ENCODE peak calls at places on chromosomes 12 and 14, in eight cellular contexts. S is PC-9, D is K562, Q is fibroblast of lung, E is keratinocyte, A is HCT116, I is GM23248, X is PC-3. L is an unnamed sample.

GRCh38 chr12:129911437-129912049 is 7.7 kb upstream of the TMEM132D start:
- DNase-seq in A (no peak), D (peak), Q (peak), E (no peak), S (no peak), X (peak), I (peak), L (peak)

GRCh38 chr12:62250671-62251608 is 9.3 kb upstream of the USP15 start:
- DNase-seq in E (peak), A (no peak), S (no peak), I (peak), D (peak), Q (peak), X (no peak), L (peak)

GRCh38 chr12:132143328-132144071 is 619 bp downstream of the DDX51 start:
- DNase-seq in Q (no peak), E (no peak), D (no peak), I (peak), A (no peak), S (no peak), X (no peak), L (no peak)

GRCh38 chr12:47082283-47082962 is 2.7 kb upstream of the AMIGO2 start:
- DNase-seq in A (no peak), Q (no peak), E (no peak), D (no peak), I (no peak), X (no peak), S (no peak), L (no peak)

GRCh38 chr12:90622431-90622830 is 332.5 kb downstream of the CCER1 start:
- DNase-seq in A (no peak), I (peak), S (no peak), Q (peak), D (no peak), E (no peak), X (no peak), L (peak)

GRCh38 chr12:29537292-29537691 is 39.8 kb upstream of the OVCH1 start:
- DNase-seq in D (no peak), X (peak), Q (peak), S (peak), E (no peak), I (no peak), A (no peak), L (peak)

GRCh38 chr12:50922820-50923219 is 29.5 kb upstream of the HIGD1C start:
- DNase-seq in X (no peak), A (no peak), E (no peak), Q (no peak), S (no peak), I (peak), D (no peak), L (no peak)

GRCh38 chr14:92441751-92442477 is 71.7 kb upstream of the RIN3 start:
- DNase-seq in I (no peak), A (no peak), D (no peak), E (no peak), X (no peak), S (no peak), Q (no peak), L (no peak)

GRCh38 chr14:100305446-100306255 is 593 bp downstream of the SLC25A29 start:
- DNase-seq in I (peak), E (no peak), Q (peak), X (peak), S (no peak), D (peak), A (no peak), L (no peak)

GRCh38 chr14:96630281-96630680 is 128.1 kb downstream of the PAPOLA start:
- DNase-seq in I (no peak), A (no peak), Q (no peak), E (no peak), D (no peak), X (no peak), S (no peak), L (no peak)

GRCh38 chr14:85565862-85566296 is 35.9 kb downstream of the FLRT2 start:
- DNase-seq in I (peak), S (no peak), X (peak), Q (peak), D (no peak), A (no peak), E (peak), L (peak)

GRCh38 chr12:11879306-11879705 is 191.4 kb upstream of the BCL2L14 start:
- DNase-seq in E (no peak), Q (peak), I (no peak), X (peak), S (no peak), A (no peak), D (no peak), L (peak)

GRCh38 chr12:106096376-106096775 is 42.4 kb downstream of the NUAK1 start:
- DNase-seq in D (no peak), Q (peak), X (no peak), I (peak), E (no peak), A (no peak), S (no peak), L (peak)

GRCh38 chr14:54446201-54446693 is 5.1 kb upstream of the CNIH1 start:
- DNase-seq in X (peak), E (no peak), I (no peak), D (no peak), Q (peak), A (no peak), S (no peak), L (peak)

GRCh38 chr12:114311966-114312365 is 94.0 kb downstream of the TBX5 start:
- DNase-seq in X (no peak), E (no peak), Q (peak), S (no peak), I (peak), D (no peak), A (no peak), L (peak)

GRCh38 chr12:103626498-103626897 is 39.4 kb downstream of the STAB2 start:
- DNase-seq in I (peak), A (no peak), D (no peak), S (no peak), E (no peak), Q (no peak), X (peak), L (no peak)

GRCh38 chr12:102067574-102068258 is 5.9 kb upstream of the WASHC3 start:
- DNase-seq in D (no peak), I (peak), S (no peak), A (no peak), Q (peak), E (no peak), X (no peak), L (peak)

GRCh38 chr12:8899835-8900234 is 14.5 kb upstream of the PHC1 start:
- DNase-seq in S (no peak), A (no peak), X (no peak), I (no peak), Q (no peak), E (no peak), D (no peak), L (no peak)

GRCh38 chr12:28253175-28253641 is 63.0 kb downstream of the CCDC91 start:
- DNase-seq in E (no peak), X (peak), I (peak), Q (peak), A (no peak), D (no peak), S (no peak), L (peak)

GRCh38 chr12:101078144-101078543 is 131.9 kb downstream of the SLC5A8 start:
- DNase-seq in Q (no peak), D (no peak), A (no peak), S (no peak), E (no peak), X (no peak), I (no peak), L (no peak)

GRCh38 chr12:126784328-126784921 is 1482.5 kb upstream of the TMEM132C start:
- DNase-seq in E (no peak), Q (peak), D (peak), I (peak), A (peak), X (peak), S (no peak), L (peak)

GRCh38 chr12:46187023-46187422 is 81.8 kb downstream of the SLC38A1 start:
- DNase-seq in S (no peak), I (peak), X (peak), A (no peak), D (no peak), E (no peak), Q (peak), L (peak)

GRCh38 chr14:76705214-76705613 is 56.1 kb upstream of the VASH1 start:
- DNase-seq in I (no peak), D (no peak), S (no peak), Q (no peak), X (no peak), E (no peak), A (no peak), L (no peak)

GRCh38 chr12:130787445-130788410 is 51.3 kb downstream of the STX2 start:
- DNase-seq in D (no peak), I (peak), E (no peak), A (no peak), Q (peak), S (no peak), X (no peak), L (peak)

GRCh38 chr14:98323850-98324249 is 948.1 kb downstream of the BCL11B start:
- DNase-seq in I (no peak), E (no peak), D (no peak), A (no peak), S (no peak), X (no peak), Q (peak), L (peak)

GRCh38 chr14:53847057-53847456 is 109.6 kb downstream of the BMP4 start:
- DNase-seq in D (no peak), I (no peak), S (no peak), E (no peak), X (no peak), Q (no peak), A (no peak), L (no peak)

GRCh38 chr14:67436006-67436866 is 24.3 kb upstream of the PLEK2 start:
- DNase-seq in S (no peak), D (peak), X (no peak), A (no peak), E (no peak), Q (no peak), I (peak), L (no peak)

GRCh38 chr12:92021665-92022033 is 124.0 kb downstream of the BTG1 start:
- DNase-seq in Q (no peak), S (no peak), E (no peak), X (peak), D (no peak), I (no peak), A (no peak), L (no peak)

GRCh38 chr12:55727643-55728184 is 1.1 kb downstream of the CD63 start:
- DNase-seq in E (no peak), A (no peak), I (peak), D (peak), S (peak), X (peak), Q (peak), L (no peak)

GRCh38 chr14:99254391-99255009 is 17.5 kb downstream of the BCL11B start:
- DNase-seq in S (no peak), Q (no peak), D (no peak), A (no peak), E (no peak), I (no peak), X (no peak), L (no peak)

GRCh38 chr12:1434296-1434955 is 160.0 kb downstream of the FBXL14 start:
- DNase-seq in Q (no peak), S (no peak), A (no peak), X (no peak), E (no peak), I (no peak), D (no peak), L (no peak)

GRCh38 chr14:104895786-104896642 is 28.7 kb upstream of the PLD4 start:
- DNase-seq in I (peak), A (no peak), X (no peak), Q (no peak), E (no peak), D (no peak), S (no peak), L (no peak)

GRCh38 chr12:12749433-12749832 is 32.3 kb downstream of the CDKN1B start:
- DNase-seq in A (no peak), S (no peak), D (no peak), I (no peak), X (no peak), Q (peak), E (no peak), L (peak)

GRCh38 chr14:51846631-51847488 is 13.6 kb upstream of the GNG2 start:
- DNase-seq in E (no peak), D (no peak), I (no peak), A (no peak), Q (peak), X (no peak), S (no peak), L (peak)

GRCh38 chr14:69535230-69535848 is 39.3 kb downstream of the CCDC177 start:
- DNase-seq in S (no peak), I (peak), X (peak), A (peak), Q (peak), E (no peak), D (peak), L (peak)

GRCh38 chr12:607541-608001 is 55.7 kb downstream of the NINJ2 start:
- DNase-seq in X (peak), E (no peak), A (no peak), I (no peak), S (peak), Q (peak), D (no peak), L (peak)

GRCh38 chr12:102034346-102034745 is 27.4 kb downstream of the WASHC3 start:
- DNase-seq in X (peak), A (no peak), Q (peak), D (no peak), E (no peak), I (peak), S (no peak), L (peak)

GRCh38 chr12:77299910-77300772 is 234.8 kb upstream of the E2F7 start:
- DNase-seq in X (peak), I (peak), S (peak), A (no peak), D (no peak), E (no peak), Q (peak), L (peak)

GRCh38 chr12:124751654-124752355 is 111.9 kb downstream of the SCARB1 start:
- DNase-seq in X (no peak), Q (no peak), D (no peak), S (no peak), I (no peak), A (no peak), E (no peak), L (no peak)

GRCh38 chr12:52036587-52037171 is 14.6 kb upstream of the NR4A1 start:
- DNase-seq in I (peak), S (peak), Q (peak), E (no peak), X (peak), A (no peak), D (peak), L (peak)
- TF ChIP-seq EZH2 in I (no peak), S (no peak), Q (no peak), E (no peak), X (no peak), A (no peak), D (no peak), L (no peak)

DNA sequence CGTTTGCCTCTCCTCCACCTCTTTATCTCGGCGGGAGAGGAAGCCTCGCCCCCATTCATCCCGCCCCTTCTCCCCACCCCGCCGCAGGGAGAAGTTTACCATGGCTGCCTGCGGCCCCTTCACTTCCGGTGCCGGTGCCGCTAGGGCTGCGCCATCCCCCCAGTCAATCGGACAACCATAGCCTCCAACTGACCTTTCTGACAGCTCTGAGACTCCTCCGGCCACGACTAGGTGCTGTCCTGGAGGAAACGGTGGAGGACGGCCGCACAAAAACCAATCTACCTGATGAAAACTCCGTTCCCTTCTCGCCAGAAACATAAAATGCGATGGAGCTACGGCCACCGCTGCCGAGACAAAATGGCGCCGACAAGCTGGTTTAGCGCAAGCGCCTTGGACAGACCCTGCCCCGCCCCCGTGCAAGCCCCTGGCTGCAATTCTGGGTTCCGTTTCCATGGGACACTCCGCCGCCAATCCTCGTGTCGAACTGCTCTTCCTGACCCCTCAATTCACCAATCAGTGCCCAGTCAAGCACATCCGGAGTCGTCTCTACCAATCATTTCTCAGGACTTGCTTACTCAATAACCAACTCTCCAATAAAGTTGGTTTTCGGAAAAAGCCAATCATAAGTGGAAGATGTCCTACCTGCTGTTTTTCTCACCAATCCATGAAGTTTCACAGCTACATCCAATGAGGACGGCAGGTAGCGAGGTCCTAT is 436 bp upstream of the ARID4A start:
- DNase-seq in S (peak), A (peak), I (peak), X (peak), Q (peak), D (peak), E (peak), L (peak)
- TF ChIP-seq EZH2 in S (no peak), A (no peak), I (no peak), X (no peak), Q (peak), D (peak), E (peak), L (peak)

DNA sequence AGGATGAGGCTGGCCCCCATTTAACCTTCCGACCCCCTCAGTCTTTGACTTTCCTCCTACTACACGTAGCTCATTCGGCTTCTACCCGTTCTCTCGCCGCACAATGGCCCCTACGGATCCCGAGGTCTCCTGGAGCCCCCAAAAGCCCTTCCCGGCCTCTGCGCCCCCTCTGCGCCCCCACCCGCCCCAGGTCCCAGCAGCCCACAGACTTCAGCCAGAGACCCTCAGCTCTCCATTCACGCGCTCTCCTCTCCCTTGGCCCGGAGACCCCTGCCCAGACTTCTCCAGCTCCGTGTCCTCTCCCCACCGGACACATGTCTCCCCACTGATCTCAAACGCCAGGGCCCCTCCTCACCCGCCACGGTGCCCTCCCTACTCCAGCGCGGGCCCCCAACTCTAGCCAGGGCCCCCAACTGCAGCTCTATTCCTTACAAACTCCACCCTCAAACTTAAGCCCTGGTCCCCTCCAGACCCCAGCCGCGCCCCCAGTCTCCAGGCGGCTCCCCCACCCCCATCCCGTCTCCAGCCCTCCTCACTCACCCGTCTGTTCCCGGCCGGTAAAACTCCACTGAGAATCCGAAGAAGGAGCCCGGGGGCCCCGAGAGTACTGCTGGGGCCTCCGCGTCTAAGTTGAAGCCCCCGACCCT is 502 bp downstream of the ITGA5 start:
- DNase-seq in S (peak), A (no peak), D (peak), Q (no peak), I (peak), X (no peak), E (no peak), L (no peak)
- TF ChIP-seq EZH2 in S (no peak), A (no peak), D (no peak), Q (no peak), I (no peak), X (no peak), E (no peak), L (no peak)

GRCh38 chr14:75543258-75543657 is 21.0 kb downstream of the BATF start:
- DNase-seq in Q (no peak), D (no peak), E (no peak), A (no peak), I (no peak), X (no peak), S (no peak), L (no peak)

GRCh38 chr14:75540479-75540851 is 18.2 kb downstream of the BATF start:
- DNase-seq in I (no peak), E (no peak), D (no peak), S (no peak), A (no peak), X (no peak), Q (no peak), L (no peak)

GRCh38 chr14:75545907-75546306 is 23.6 kb downstream of the BATF start:
- DNase-seq in D (no peak), I (no peak), S (no peak), E (no peak), X (no peak), Q (no peak), A (no peak), L (no peak)

GRCh38 chr14:75542585-75543091 is 20.4 kb downstream of the BATF start:
- DNase-seq in A (no peak), S (peak), E (no peak), Q (peak), D (peak), X (no peak), I (peak), L (peak)

DNA sequence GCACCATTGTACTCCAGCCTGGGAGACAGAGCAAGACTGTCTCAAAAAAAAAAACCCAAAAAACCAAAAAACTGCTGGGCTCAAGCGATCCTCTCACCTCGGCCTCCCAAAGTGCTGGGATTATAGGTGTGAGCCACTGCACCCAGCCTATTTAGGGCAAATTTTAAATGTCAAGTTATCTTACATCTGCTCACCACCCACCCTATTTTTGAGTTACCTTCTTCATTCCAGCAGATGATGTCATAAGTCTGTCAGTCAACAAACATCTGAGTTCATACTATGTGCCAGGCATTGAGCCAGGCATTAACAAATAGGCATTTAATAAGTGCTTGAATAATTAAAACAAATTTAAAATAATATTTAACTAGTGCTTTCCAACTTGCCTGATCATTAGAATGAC is 21.5 kb downstream of the BATF start:
- DNase-seq in E (no peak), D (no peak), I (no peak), Q (no peak), S (no peak), X (no peak), A (no peak), L (no peak)
- TF ChIP-seq EZH2 in E (no peak), D (no peak), I (no peak), Q (no peak), S (no peak), X (no peak), A (no peak), L (no peak)

GRCh38 chr12:64828713-64829112 is 4.3 kb downstream of the TBC1D30 start:
- DNase-seq in X (no peak), D (no peak), A (no peak), I (no peak), S (no peak), E (no peak), Q (no peak), L (no peak)

GRCh38 chr12:64825143-64826011 is 930 bp downstream of the TBC1D30 start:
- DNase-seq in D (no peak), I (no peak), A (no peak), X (no peak), Q (no peak), E (no peak), S (no peak), L (no peak)

GRCh38 chr12:64824130-64824499 is 332 bp upstream of the TBC1D30 start:
- DNase-seq in S (no peak), X (no peak), I (no peak), Q (no peak), A (no peak), E (no peak), D (no peak), L (no peak)

GRCh38 chr12:64824500-64825142 is at the start of gene TBC1D30:
- DNase-seq in I (peak), D (peak), S (no peak), X (peak), A (no peak), E (no peak), Q (peak), L (peak)

DNA sequence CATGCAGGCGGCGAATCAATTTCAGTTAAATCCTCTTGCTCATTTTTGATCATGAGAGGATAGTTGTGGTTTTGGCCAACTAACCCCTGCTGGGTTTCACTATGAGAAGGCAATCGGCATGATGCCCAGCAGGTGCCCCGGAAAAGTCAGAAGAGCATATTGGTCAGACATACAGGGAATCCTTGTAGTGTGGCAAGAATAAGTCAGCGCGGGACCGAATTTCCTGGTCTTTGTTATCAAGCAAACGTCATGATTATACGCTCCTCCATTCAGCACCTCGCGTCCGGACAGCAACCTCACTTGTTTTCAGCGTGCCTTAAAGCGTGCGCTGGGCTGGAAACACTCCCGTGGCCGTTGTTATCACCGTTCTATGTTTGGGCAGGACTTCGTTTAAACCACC is 1.8 kb downstream of the TBC1D30 start:
- DNase-seq in Q (peak), E (no peak), A (no peak), X (no peak), I (peak), D (peak), S (no peak), L (peak)
- TF ChIP-seq EZH2 in Q (no peak), E (peak), A (no peak), X (no peak), I (no peak), D (no peak), S (no peak), L (no peak)